ENCODE peak calls at places on chromosomes 2 and 18, in eight cellular contexts. Q, M, C, G, X, F, J and W are unnamed samples.

GRCh38 chr2:138814123-138814883 is 34.1 kb upstream of the NXPH2 start:
- DNase-seq in Q (peak; percentile 95), M (no peak), C (no peak), G (peak; percentile 25), X (no peak), F (no peak), J (peak; percentile 26), W (no peak)

GRCh38 chr2:197071790-197072436 is 145.4 kb upstream of the PGAP1 start:
- DNase-seq in Q (no peak), M (no peak), C (no peak), G (no peak), X (no peak), F (no peak), J (no peak), W (no peak)

GRCh38 chr2:9327873-9328352 is 95.4 kb downstream of the ITGB1BP1 start:
- DNase-seq in Q (no peak), M (no peak), C (peak; percentile 76), G (no peak), X (no peak), F (no peak), J (no peak), W (no peak)

GRCh38 chr2:239249781-239250180 is 151.0 kb downstream of the HDAC4 start:
- DNase-seq in Q (peak; percentile 65), M (peak; percentile 67), C (no peak), G (no peak), X (no peak), F (no peak), J (no peak), W (peak; percentile 89)

GRCh38 chr2:9981646-9982045 is 30.2 kb downstream of the GRHL1 start:
- DNase-seq in Q (no peak), M (no peak), C (peak; percentile 49), G (no peak), X (no peak), F (no peak), J (no peak), W (no peak)

GRCh38 chr2:38125007-38125406 is 49.1 kb upstream of the CYP1B1 start:
- DNase-seq in Q (no peak), M (no peak), C (no peak), G (no peak), X (no peak), F (no peak), J (no peak), W (no peak)

GRCh38 chr2:31089645-31090044 is 48.6 kb downstream of the GALNT14 start:
- DNase-seq in Q (no peak), M (no peak), C (no peak), G (no peak), X (no peak), F (no peak), J (no peak), W (no peak)

GRCh38 chr2:47232738-47233415 is 77.8 kb upstream of the STPG4 start:
- DNase-seq in Q (peak; percentile 41), M (peak; percentile 33), C (peak; percentile 48), G (no peak), X (no peak), F (no peak), J (no peak), W (no peak)

GRCh38 chr18:63157293-63158011 is 162.1 kb downstream of the BCL2 start:
- DNase-seq in Q (peak; percentile 86), M (no peak), C (no peak), G (peak; percentile 91), X (no peak), F (no peak), J (no peak), W (no peak)

GRCh38 chr2:161995553-161996016 is 78.4 kb downstream of the DPP4 start:
- DNase-seq in Q (no peak), M (no peak), C (no peak), G (no peak), X (no peak), F (no peak), J (no peak), W (no peak)

GRCh38 chr2:236001166-236001828 is 166.9 kb downstream of the GBX2 start:
- DNase-seq in Q (no peak), M (no peak), C (no peak), G (no peak), X (no peak), F (no peak), J (no peak), W (no peak)

GRCh38 chr2:107380912-107381311 is 445.8 kb upstream of the RGPD4 start:
- DNase-seq in Q (no peak), M (no peak), C (no peak), G (no peak), X (no peak), F (no peak), J (no peak), W (no peak)

GRCh38 chr2:160397530-160397865 is 96.1 kb downstream of the RBMS1 start:
- DNase-seq in Q (no peak), M (no peak), C (peak; percentile 54), G (no peak), X (no peak), F (no peak), J (peak; percentile 45), W (no peak)

GRCh38 chr2:5148392-5149085 is 543.6 kb upstream of the SOX11 start:
- DNase-seq in Q (no peak), M (no peak), C (no peak), G (no peak), X (no peak), F (no peak), J (no peak), W (no peak)

GRCh38 chr18:49766646-49767045 is 46.7 kb downstream of the ACAA2 start:
- DNase-seq in Q (no peak), M (no peak), C (no peak), G (no peak), X (no peak), F (no peak), J (no peak), W (no peak)

GRCh38 chr2:54166121-54166773 is 50.8 kb downstream of the ACYP2 start:
- DNase-seq in Q (no peak), M (no peak), C (peak; percentile 7), G (no peak), X (no peak), F (no peak), J (no peak), W (no peak)

GRCh38 chr2:80256396-80257167 is 48.0 kb downstream of the LRRTM1 start:
- DNase-seq in Q (peak; percentile 27), M (no peak), C (peak; percentile 14), G (peak; percentile 4), X (no peak), F (peak; percentile 36), J (no peak), W (no peak)

GRCh38 chr2:920573-920972 is 30.1 kb upstream of the SNTG2 start:
- DNase-seq in Q (no peak), M (no peak), C (no peak), G (no peak), X (no peak), F (no peak), J (no peak), W (no peak)

GRCh38 chr2:238114331-238114841 is 14.2 kb downstream of the ESPNL start:
- DNase-seq in Q (no peak), M (no peak), C (no peak), G (no peak), X (no peak), F (no peak), J (no peak), W (peak; percentile 33)

GRCh38 chr2:54459037-54459441 is 2.9 kb downstream of the SPTBN1 start:
- DNase-seq in Q (no peak), M (peak; percentile 38), C (peak; percentile 50), G (no peak), X (no peak), F (no peak), J (no peak), W (no peak)

GRCh38 chr2:18412980-18413793 is 147.3 kb downstream of the RDH14 start:
- DNase-seq in Q (no peak), M (peak; percentile 50), C (peak; percentile 40), G (no peak), X (no peak), F (no peak), J (no peak), W (no peak)

GRCh38 chr2:127314193-127314988 is 20.4 kb upstream of the ERCC3 start:
- DNase-seq in Q (no peak), M (no peak), C (no peak), G (no peak), X (no peak), F (no peak), J (no peak), W (no peak)

GRCh38 chr2:178229927-178230326 is 35.6 kb downstream of the OSBPL6 start:
- DNase-seq in Q (no peak), M (no peak), C (no peak), G (no peak), X (no peak), F (peak; percentile 75), J (no peak), W (no peak)

GRCh38 chr2:109467701-109468100 is 146.1 kb downstream of the SEPTIN10 start:
- DNase-seq in Q (no peak), M (peak; percentile 24), C (no peak), G (no peak), X (no peak), F (no peak), J (no peak), W (no peak)

GRCh38 chr18:21453512-21453862 is 147.0 kb downstream of the ESCO1 start:
- DNase-seq in Q (no peak), M (no peak), C (no peak), G (no peak), X (no peak), F (no peak), J (no peak), W (no peak)

GRCh38 chr2:218285604-218286003 is 6.7 kb downstream of the TMBIM1 start:
- DNase-seq in Q (no peak), M (peak; percentile 43), C (peak; percentile 50), G (no peak), X (no peak), F (peak; percentile 54), J (no peak), W (peak; percentile 77)

GRCh38 chr2:183996825-183997823 is 601.2 kb upstream of the ZNF804A start:
- DNase-seq in Q (peak; percentile 94), M (peak; percentile 50), C (peak; percentile 8), G (peak; percentile 21), X (no peak), F (peak; percentile 25), J (no peak), W (no peak)

GRCh38 chr2:20667531-20668401 is 822 bp downstream of the GDF7 start:
- DNase-seq in Q (no peak), M (no peak), C (no peak), G (no peak), X (peak; percentile 74), F (no peak), J (no peak), W (no peak)

GRCh38 chr2:120761911-120762310 is 26.2 kb downstream of the GLI2 start:
- DNase-seq in Q (no peak), M (no peak), C (no peak), G (no peak), X (no peak), F (no peak), J (no peak), W (peak; percentile 27)

GRCh38 chr18:48492880-48493279 is 46.0 kb upstream of the CTIF start:
- DNase-seq in Q (no peak), M (no peak), C (no peak), G (no peak), X (no peak), F (no peak), J (no peak), W (no peak)

GRCh38 chr18:8662574-8663255 is 42.6 kb upstream of the MTCL1 start:
- DNase-seq in Q (peak; percentile 84), M (no peak), C (no peak), G (no peak), X (no peak), F (no peak), J (no peak), W (no peak)

GRCh38 chr2:223626713-223627112 is 24.6 kb upstream of the SCG2 start:
- DNase-seq in Q (no peak), M (peak; percentile 75), C (peak; percentile 95), G (no peak), X (no peak), F (no peak), J (no peak), W (no peak)

GRCh38 chr2:18671363-18671762 is 82.0 kb upstream of the NT5C1B start:
- DNase-seq in Q (no peak), M (no peak), C (no peak), G (no peak), X (no peak), F (no peak), J (no peak), W (no peak)

GRCh38 chr2:231308631-231309414 is 86.7 kb upstream of the B3GNT7 start:
- DNase-seq in Q (no peak), M (peak; percentile 83), C (peak; percentile 70), G (no peak), X (no peak), F (no peak), J (no peak), W (no peak)